ENCODE peak calls at places on chromosome 13, in seven cellular contexts. S is GM23338, Z is GM12878, V is K562, I is HepG2, R is HCT116, B is endothelial cell of umbilical vein. K is an unnamed sample.

GRCh38 chr13:102729560-102730275 is 34.9 kb upstream of the METTL21C start:
- DNase-seq in V (no peak), S (peak; percentile 17), B (peak; percentile 94), Z (no peak), I (no peak), R (no peak), K (no peak)

GRCh38 chr13:93562676-93563075 is 336.1 kb downstream of the GPC6 start:
- DNase-seq in V (no peak), Z (no peak), S (no peak), R (no peak), I (no peak), B (no peak), K (no peak)

GRCh38 chr13:103883152-103883551 is 816.9 kb upstream of the SLC10A2 start:
- DNase-seq in Z (no peak), I (peak; percentile 81), B (peak; percentile 95), V (no peak), R (peak; percentile 90), S (peak; percentile 84), K (no peak)

GRCh38 chr13:70255406-70255991 is 147.2 kb upstream of the KLHL1 start:
- DNase-seq in B (no peak), I (no peak), Z (no peak), V (no peak), R (no peak), S (no peak), K (no peak)

GRCh38 chr13:76164290-76164689 is 528.2 kb downstream of the LMO7 start:
- DNase-seq in Z (no peak), R (no peak), S (no peak), I (no peak), B (no peak), V (no peak), K (no peak)

GRCh38 chr13:26449063-26449848 is 108.2 kb upstream of the WASF3 start:
- DNase-seq in S (no peak), I (no peak), Z (no peak), V (no peak), B (no peak), R (no peak), K (no peak)

GRCh38 chr13:74920945-74921725 is 560.8 kb downstream of the TBC1D4 start:
- DNase-seq in V (peak; percentile 61), I (no peak), Z (no peak), S (no peak), R (no peak), B (no peak), K (no peak)

GRCh38 chr13:38042771-38043170 is 173.2 kb upstream of the TRPC4 start:
- DNase-seq in V (no peak), R (no peak), Z (no peak), B (no peak), S (no peak), I (no peak), K (no peak)

GRCh38 chr13:26074706-26075105 is 22.9 kb upstream of the SHISA2 start:
- DNase-seq in V (no peak), I (peak; percentile 50), B (no peak), R (no peak), S (no peak), Z (no peak), K (no peak)

GRCh38 chr13:90867336-90867683 is 480.2 kb upstream of the MIR17HG start:
- DNase-seq in B (peak; percentile 36), I (peak; percentile 75), V (peak; percentile 82), S (peak; percentile 91), Z (peak; percentile 24), R (peak; percentile 33), K (peak; percentile 61)

GRCh38 chr13:62014299-62014698 is 598.6 kb upstream of the PCDH20 start:
- DNase-seq in Z (no peak), B (peak; percentile 11), S (peak; percentile 38), V (no peak), I (peak; percentile 9), R (peak; percentile 24), K (peak; percentile 56)

GRCh38 chr13:73107459-73107858 is 48.7 kb downstream of the KLF5 start:
- DNase-seq in V (no peak), I (no peak), R (no peak), B (no peak), S (no peak), Z (no peak), K (no peak)

GRCh38 chr13:41284512-41285288 is 21.3 kb upstream of the MTRF1 start:
- DNase-seq in B (peak; percentile 66), V (no peak), R (peak; percentile 48), Z (no peak), S (no peak), I (peak; percentile 73), K (no peak)

GRCh38 chr13:45592758-45593157 is 22.8 kb downstream of the ERICH6B start:
- DNase-seq in B (no peak), S (no peak), Z (no peak), V (no peak), I (no peak), R (no peak), K (no peak)

GRCh38 chr13:46796515-46797467 is at the start of gene ESD:
- DNase-seq in B (peak; percentile 89), I (peak; percentile 90), V (peak; percentile 93), Z (peak; percentile 61), S (peak; percentile 95), R (peak; percentile 85), K (peak; percentile 60)

GRCh38 chr13:20160346-20161274 is at the start of gene GJA3:
- DNase-seq in Z (no peak), S (peak; percentile 77), I (no peak), V (peak; percentile 53), B (no peak), R (no peak), K (no peak)

GRCh38 chr13:36432106-36432544 is at the start of gene CCNA1:
- DNase-seq in I (no peak), R (no peak), V (peak; percentile 27), B (no peak), S (peak; percentile 97), Z (no peak), K (no peak)

GRCh38 chr13:59112375-59112774 is 1051.4 kb downstream of the DIAPH3 start:
- DNase-seq in V (no peak), Z (no peak), B (peak; percentile 71), S (no peak), R (no peak), I (no peak), K (no peak)

GRCh38 chr13:76462003-76462402 is 424.2 kb downstream of the KCTD12 start:
- DNase-seq in R (no peak), V (no peak), I (no peak), S (no peak), Z (no peak), B (no peak), K (no peak)

GRCh38 chr13:36124236-36124822 is 6.9 kb downstream of the DCLK1 start:
- DNase-seq in Z (no peak), I (no peak), S (no peak), B (peak; percentile 67), R (no peak), V (no peak), K (no peak)

GRCh38 chr13:113123226-113124150 is 889 bp downstream of the F10 start:
- DNase-seq in R (no peak), I (peak; percentile 52), Z (no peak), V (peak; percentile 23), B (no peak), S (peak; percentile 50), K (no peak)

GRCh38 chr13:25971499-25972145 is 80.2 kb downstream of the SHISA2 start:
- DNase-seq in R (no peak), S (peak; percentile 24), V (no peak), B (no peak), I (no peak), Z (no peak), K (peak; percentile 18)

GRCh38 chr13:113475280-113475679 is 15.2 kb downstream of the DCUN1D2 start:
- DNase-seq in I (no peak), B (no peak), R (no peak), S (no peak), V (no peak), Z (no peak), K (no peak)

GRCh38 chr13:39023761-39024160 is 14.1 kb downstream of the PROSER1 start:
- DNase-seq in V (no peak), B (no peak), R (no peak), I (no peak), S (no peak), Z (no peak), K (no peak)

GRCh38 chr13:44244288-44244687 is 129.3 kb upstream of the SERP2 start:
- DNase-seq in B (no peak), R (peak; percentile 70), V (peak; percentile 43), Z (no peak), S (no peak), I (no peak), K (no peak)

GRCh38 chr13:57820924-57821323 is 189.4 kb downstream of the PCDH17 start:
- DNase-seq in V (no peak), I (no peak), R (no peak), Z (no peak), S (no peak), B (no peak), K (no peak)

GRCh38 chr13:41930154-41930553 is 30.8 kb downstream of the VWA8 start:
- DNase-seq in V (no peak), I (no peak), B (no peak), R (no peak), S (no peak), Z (no peak), K (no peak)

GRCh38 chr13:88248393-88248792 is 577.2 kb downstream of the SLITRK5 start:
- DNase-seq in S (peak; percentile 26), R (no peak), I (no peak), Z (no peak), V (no peak), B (no peak), K (no peak)

GRCh38 chr13:106232680-106233079 is 302.8 kb downstream of the EFNB2 start:
- DNase-seq in R (no peak), I (no peak), B (no peak), V (no peak), S (peak; percentile 15), Z (no peak), K (no peak)

GRCh38 chr13:51315658-51316057 is 23.8 kb upstream of the SERPINE3 start:
- DNase-seq in B (no peak), R (no peak), I (no peak), S (no peak), Z (no peak), V (no peak), K (no peak)

GRCh38 chr13:32261567-32261966 is 53.6 kb downstream of the ZAR1L start:
- DNase-seq in B (peak; percentile 99), I (no peak), V (peak; percentile 87), Z (no peak), R (no peak), S (no peak), K (no peak)
- TF ChIP-seq POLR2AphosphoS5 in B (peak; percentile 89), I (no peak), V (peak; percentile 45), Z (no peak), R (no peak), S (no peak), K (no peak)

GRCh38 chr13:94703721-94704314 is 8.5 kb downstream of the SOX21 start:
- DNase-seq in V (no peak), I (no peak), Z (no peak), B (no peak), R (no peak), S (peak; percentile 25), K (no peak)
- TF ChIP-seq EZH2 in V (no peak), I (peak; percentile 85), Z (no peak), B (peak; percentile 82), R (no peak), S (peak; percentile 78), K (no peak)

GRCh38 chr13:80235131-80235530 is 105.8 kb downstream of the SPRY2 start:
- DNase-seq in R (no peak), I (no peak), V (no peak), B (peak; percentile 79), Z (no peak), S (no peak), K (no peak)
- H3K27ac ChIP-seq in R (no peak overlapping the region), I (no peak overlapping the region), V (no peak overlapping the region), B (peak overlapping the region; percentile 89), Z (no peak overlapping the region), S (no peak overlapping the region), K (peak overlapping the region; percentile 9)

GRCh38 chr13:33326246-33326645 is 40.7 kb upstream of the STARD13 start:
- DNase-seq in S (no peak), R (no peak), B (peak; percentile 34), I (no peak), V (no peak), Z (no peak), K (no peak)
- TF ChIP-seq POLR2AphosphoS5 in S (no peak), R (no peak), B (no peak), I (no peak), V (no peak), Z (no peak), K (no peak)